ENCODE peak calls at places on chromosomes 16 and 17, in five cellular contexts. B is choroid plexus epithelial cell; E is ELR; F is stimulated activated CD8-positive, alpha-beta memory T cell treated with anti-CD3 and anti-CD28 coated beads, Interleukin-2, amount 100 ng/mL, for 48 hours; I is Calu3. R is an unnamed sample.
A peak's percentile ranks its signal among the peaks of the same experiment; 100 is the strongest.

GRCh38 chr16:85286970-85287814 is 174.9 kb upstream of the CIBAR2 start:
- DNase-seq in B (no peak), I (no peak), E (peak; percentile 58), F (no peak), R (no peak)

GRCh38 chr17:58233547-58233946 is 4.8 kb upstream of the LPO start:
- DNase-seq in I (no peak), B (no peak), F (no peak), E (no peak), R (peak; percentile 38)

GRCh38 chr17:68343976-68344375 is 52.7 kb downstream of the ARSG start:
- DNase-seq in F (no peak), I (no peak), B (no peak), E (no peak), R (no peak)

GRCh38 chr16:17213025-17213424 is 257.7 kb downstream of the XYLT1 start:
- DNase-seq in F (no peak), I (no peak), B (no peak), E (no peak), R (no peak)

GRCh38 chr17:5128905-5129535 is 13.2 kb downstream of the USP6 start:
- DNase-seq in F (no peak), I (no peak), E (no peak), B (no peak), R (no peak)

GRCh38 chr17:48997827-48998556 is 807 bp downstream of the IGF2BP1 start:
- DNase-seq in F (no peak), B (peak; percentile 51), I (no peak), E (peak; percentile 52), R (no peak)

GRCh38 chr17:78137392-78138203 is 7.0 kb downstream of the TMC8 start:
- DNase-seq in I (no peak), F (no peak), B (no peak), E (no peak), R (no peak)

GRCh38 chr16:59913666-59914065 is 1179.5 kb upstream of the GOT2 start:
- DNase-seq in I (no peak), E (no peak), F (no peak), B (peak; percentile 20), R (no peak)

GRCh38 chr17:66276328-66276937 is 26.0 kb upstream of the PRKCA start:
- DNase-seq in E (peak; percentile 58), B (no peak), I (no peak), F (no peak), R (no peak)

GRCh38 chr16:11160676-11161115 is 95.3 kb downstream of the SOCS1 start:
- DNase-seq in E (peak; percentile 24), B (no peak), F (no peak), I (no peak), R (no peak)

GRCh38 chr16:68972008-68972407 is 128.7 kb downstream of the TANGO6 start:
- DNase-seq in I (no peak), F (no peak), B (no peak), E (no peak), R (no peak)

R was measured in GM12891.